ENCODE peak calls at places on chromosomes 7 and 10, in eight cellular contexts. R is GM04503; H is CD8-positive, alpha-beta T cell; T is heart right ventricle; Z is hypothalamus; B is adrenal gland; E is amniotic stem cell; C is activated CD4-positive, alpha-beta T cell treated with anti-CD3 and anti-CD28 coated beads, Interleukin-2, amount 10 ng/mL, durations not matched to agents 7 days and 5 days. Y is an unnamed sample.
A peak's percentile ranks its signal among the peaks of the same experiment; 100 is the strongest.

GRCh38 chr7:50339990-50340500 is 35.5 kb downstream of the IKZF1 start:
- DNase-seq in C (peak; percentile 76), Z (no peak), T (no peak), H (no peak), E (no peak), R (no peak), B (no peak), Y (no peak)

GRCh38 chr7:53350241-53350640 is 314.8 kb downstream of the POM121L12 start:
- DNase-seq in Z (no peak), R (no peak), C (no peak), H (no peak), B (peak; percentile 65), E (no peak), T (no peak), Y (no peak)

GRCh38 chr10:73339436-73339835 is 19.2 kb downstream of the CFAP70 start:
- DNase-seq in Z (no peak), B (no peak), H (no peak), C (no peak), R (no peak), T (peak; percentile 29), E (no peak), Y (no peak)

GRCh38 chr10:44974628-44975431 is 3.8 kb downstream of the DEPP1 start:
- DNase-seq in B (peak; percentile 72), T (peak; percentile 69), H (peak; percentile 36), R (no peak), C (peak; percentile 56), E (peak; percentile 27), Z (no peak), Y (no peak)

GRCh38 chr7:148807451-148807850 is 76.6 kb downstream of the EZH2 start:
- DNase-seq in Z (no peak), C (no peak), R (no peak), T (no peak), B (no peak), E (no peak), H (no peak), Y (no peak)

GRCh38 chr7:127387974-127388373 is 4.5 kb downstream of the ZNF800 start:
- DNase-seq in C (no peak), B (no peak), E (no peak), T (no peak), H (no peak), R (no peak), Z (no peak), Y (no peak)

GRCh38 chr7:26061340-26062239 is 90.4 kb upstream of the NFE2L3 start:
- DNase-seq in R (no peak), E (no peak), B (peak; percentile 84), H (peak; percentile 30), T (peak; percentile 55), Z (peak; percentile 2), C (peak; percentile 76), Y (peak; percentile 8)

GRCh38 chr10:98664329-98665042 is 217.8 kb upstream of the HPS1 start:
- DNase-seq in T (no peak), R (no peak), H (no peak), E (no peak), C (peak; percentile 49), Z (no peak), B (peak; percentile 27), Y (peak; percentile 4)

GRCh38 chr7:82234457-82235049 is 209.0 kb downstream of the CACNA2D1 start:
- DNase-seq in Z (no peak), E (peak; percentile 49), C (no peak), H (no peak), B (no peak), R (no peak), T (no peak), Y (peak; percentile 17)

GRCh38 chr7:12032146-12032545 is 178.9 kb upstream of the TMEM106B start:
- DNase-seq in H (no peak), Z (no peak), B (no peak), E (no peak), R (no peak), C (no peak), T (no peak), Y (no peak)

GRCh38 chr10:117165557-117166419 is 27.7 kb upstream of the VAX1 start:
- DNase-seq in H (no peak), C (no peak), R (no peak), Z (no peak), T (peak; percentile 13), E (no peak), B (peak; percentile 35), Y (no peak)

GRCh38 chr10:49176310-49177268 is 11.6 kb downstream of the TMEM273 start:
- DNase-seq in C (no peak), R (no peak), Z (no peak), E (no peak), H (no peak), T (peak; percentile 59), B (no peak), Y (no peak)

GRCh38 chr10:110005716-110006115 is 2.1 kb upstream of the ADD3 start:
- DNase-seq in E (no peak), T (no peak), C (no peak), Z (no peak), R (peak; percentile 61), B (peak; percentile 31), H (no peak), Y (peak; percentile 43)

GRCh38 chr7:44981035-44981706 is 2.4 kb upstream of the MYO1G start:
- DNase-seq in C (no peak), E (no peak), R (no peak), Z (no peak), B (no peak), T (no peak), H (no peak), Y (no peak)

GRCh38 chr7:157676456-157677255 is 339.9 kb downstream of the DNAJB6 start:
- DNase-seq in H (no peak), Z (no peak), T (no peak), E (no peak), R (no peak), B (peak; percentile 12), C (no peak), Y (no peak)

GRCh38 chr7:1562611-1563051 is 6.6 kb upstream of the TMEM184A start:
- DNase-seq in R (no peak), T (no peak), H (no peak), E (no peak), C (no peak), Z (no peak), B (no peak), Y (no peak)

GRCh38 chr10:75399461-75400162 is 2.0 kb downstream of the ZNF503 start:
- DNase-seq in C (peak; percentile 34), B (peak; percentile 86), Z (no peak), T (peak; percentile 85), H (no peak), E (no peak), R (no peak), Y (peak; percentile 49)

GRCh38 chr10:21895932-21896331 is 107.6 kb downstream of the DNAJC1 start:
- DNase-seq in R (no peak), T (no peak), C (no peak), Z (no peak), H (no peak), B (no peak), E (no peak), Y (no peak)

GRCh38 chr7:131231381-131232220 is 96.1 kb upstream of the MKLN1 start:
- DNase-seq in R (no peak), B (no peak), E (no peak), Z (no peak), T (peak; percentile 58), H (peak; percentile 38), C (peak; percentile 67), Y (no peak)

GRCh38 chr7:150937848-150938561 is 40.1 kb downstream of the KCNH2 start:
- DNase-seq in C (peak; percentile 33), Z (no peak), E (no peak), B (no peak), R (no peak), T (no peak), H (no peak), Y (no peak)

GRCh38 chr10:46541735-46542566 is 14.5 kb downstream of the GPRIN2 start:
- DNase-seq in Z (no peak), C (no peak), R (no peak), T (no peak), H (no peak), E (no peak), B (peak; percentile 13), Y (no peak)

GRCh38 chr10:60434418-60435046 is 44.9 kb upstream of the ANK3 start:
- DNase-seq in R (no peak), H (no peak), B (peak; percentile 46), Z (no peak), C (peak; percentile 17), E (peak; percentile 52), T (peak; percentile 40), Y (peak; percentile 15)

GRCh38 chr7:75951506-75951905 is 36.6 kb downstream of the POR start:
- DNase-seq in H (no peak), R (peak; percentile 77), B (peak; percentile 76), C (no peak), T (no peak), Z (no peak), E (no peak), Y (peak; percentile 65)

GRCh38 chr7:95476904-95477594 is 8.7 kb upstream of the ASB4 start:
- DNase-seq in B (peak; percentile 83), R (peak; percentile 8), T (peak; percentile 45), E (peak; percentile 41), Z (peak; percentile 2), H (peak; percentile 8), C (peak; percentile 57), Y (peak; percentile 22)

GRCh38 chr7:93890464-93891068 is at the start of gene TFPI2:
- DNase-seq in E (peak; percentile 66), B (peak; percentile 31), Z (no peak), H (no peak), T (peak; percentile 47), R (no peak), C (no peak), Y (no peak)

GRCh38 chr7:54109501-54109900 is 432.7 kb upstream of the VSTM2A start:
- DNase-seq in T (no peak), H (no peak), B (no peak), C (no peak), E (no peak), R (no peak), Z (no peak), Y (no peak)

GRCh38 chr10:129904323-129904722 is 59.8 kb downstream of the EBF3 start:
- DNase-seq in E (no peak), H (no peak), B (no peak), C (no peak), R (no peak), T (no peak), Z (no peak), Y (no peak)

GRCh38 chr10:120727001-120727400 is 124.2 kb upstream of the WDR11 start:
- DNase-seq in C (no peak), T (no peak), Z (no peak), H (no peak), R (no peak), E (no peak), B (no peak), Y (no peak)

GRCh38 chr10:99667108-99667751 is 7.9 kb downstream of the ENTPD7 start:
- DNase-seq in C (no peak), R (peak; percentile 78), B (no peak), E (no peak), H (no peak), T (no peak), Z (no peak), Y (no peak)

GRCh38 chr10:48464871-48465736 is 139.8 kb downstream of the ARHGAP22 start:
- DNase-seq in H (no peak), C (no peak), T (peak; percentile 66), Z (no peak), E (no peak), R (no peak), B (peak; percentile 12), Y (no peak)

Y was measured in GM04504.